ENCODE peak calls at places on chromosomes 3 and 15, in eight cellular contexts. One of them, this sample, is unnamed. For H3K36me3, the result is how much of the 10 kb centered on the place peaks cover.

GRCh38 chr3:42544492-42545283 is 37.1 kb downstream of the SEC22C start:
- DNase-seq in upper lobe of left lung: no peak
- DNase-seq in pancreas: peak
- DNase-seq in GM23338: no peak
- DNase-seq in Peyer's patch: peak
- DNase-seq in lower lobe of right lung: peak
- DNase-seq in brain microvascular endothelial cell: peak
- DNase-seq in adrenal gland: peak
- DNase-seq in this sample: no peak

GRCh38 chr15:78000089-78000926 is 77.2 kb downstream of the TBC1D2B start:
- DNase-seq in adrenal gland: peak
- DNase-seq in GM23338: peak
- DNase-seq in Peyer's patch: peak
- DNase-seq in lower lobe of right lung: peak
- DNase-seq in upper lobe of left lung: peak
- DNase-seq in pancreas: peak
- DNase-seq in brain microvascular endothelial cell: peak
- DNase-seq in this sample: peak

GRCh38 chr15:83692820-83693581 is 39.1 kb downstream of the ADAMTSL3 start:
- DNase-seq in Peyer's patch: no peak
- DNase-seq in lower lobe of right lung: no peak
- DNase-seq in adrenal gland: no peak
- DNase-seq in pancreas: no peak
- DNase-seq in GM23338: peak
- DNase-seq in brain microvascular endothelial cell: no peak
- DNase-seq in upper lobe of left lung: peak
- DNase-seq in this sample: no peak

GRCh38 chr15:98966036-98966787 is 41.4 kb downstream of the PGPEP1L start:
- DNase-seq in adrenal gland: no peak
- DNase-seq in upper lobe of left lung: no peak
- DNase-seq in Peyer's patch: no peak
- DNase-seq in pancreas: no peak
- DNase-seq in lower lobe of right lung: no peak
- DNase-seq in brain microvascular endothelial cell: no peak
- DNase-seq in GM23338: no peak
- DNase-seq in this sample: no peak

GRCh38 chr3:54822206-54822605 is 105.7 kb downstream of the LRTM1 start:
- DNase-seq in GM23338: no peak
- DNase-seq in upper lobe of left lung: no peak
- DNase-seq in lower lobe of right lung: no peak
- DNase-seq in pancreas: peak
- DNase-seq in brain microvascular endothelial cell: peak
- DNase-seq in Peyer's patch: no peak
- DNase-seq in adrenal gland: peak
- DNase-seq in this sample: no peak

GRCh38 chr15:58731756-58732535 is 17.6 kb downstream of the ADAM10 start:
- DNase-seq in brain microvascular endothelial cell: peak
- DNase-seq in adrenal gland: no peak
- DNase-seq in upper lobe of left lung: no peak
- DNase-seq in pancreas: no peak
- DNase-seq in Peyer's patch: no peak
- DNase-seq in GM23338: no peak
- DNase-seq in lower lobe of right lung: no peak
- DNase-seq in this sample: no peak

GRCh38 chr3:132536442-132537153 is 60.5 kb upstream of the ACKR4 start:
- DNase-seq in GM23338: no peak
- DNase-seq in lower lobe of right lung: no peak
- DNase-seq in upper lobe of left lung: no peak
- DNase-seq in adrenal gland: no peak
- DNase-seq in Peyer's patch: no peak
- DNase-seq in brain microvascular endothelial cell: no peak
- DNase-seq in pancreas: no peak
- DNase-seq in this sample: no peak

GRCh38 chr3:185687479-185687878 is 101.4 kb downstream of the SENP2 start:
- DNase-seq in upper lobe of left lung: no peak
- DNase-seq in pancreas: no peak
- DNase-seq in lower lobe of right lung: no peak
- DNase-seq in adrenal gland: no peak
- DNase-seq in brain microvascular endothelial cell: no peak
- DNase-seq in Peyer's patch: no peak
- DNase-seq in GM23338: no peak
- DNase-seq in this sample: no peak

GRCh38 chr3:30986551-30986950 is 92.1 kb upstream of the GADL1 start:
- DNase-seq in pancreas: no peak
- DNase-seq in lower lobe of right lung: no peak
- DNase-seq in upper lobe of left lung: no peak
- DNase-seq in Peyer's patch: no peak
- DNase-seq in GM23338: no peak
- DNase-seq in adrenal gland: no peak
- DNase-seq in brain microvascular endothelial cell: no peak
- DNase-seq in this sample: no peak

GRCh38 chr3:46098319-46098761 is 71.1 kb upstream of the XCR1 start:
- DNase-seq in Peyer's patch: peak
- DNase-seq in upper lobe of left lung: no peak
- DNase-seq in adrenal gland: peak
- DNase-seq in brain microvascular endothelial cell: peak
- DNase-seq in pancreas: no peak
- DNase-seq in GM23338: no peak
- DNase-seq in lower lobe of right lung: peak
- DNase-seq in this sample: no peak

GRCh38 chr15:72344602-72345001 is 24.6 kb upstream of the CELF6 start:
- DNase-seq in brain microvascular endothelial cell: no peak
- DNase-seq in pancreas: no peak
- DNase-seq in adrenal gland: no peak
- DNase-seq in GM23338: no peak
- DNase-seq in upper lobe of left lung: no peak
- DNase-seq in Peyer's patch: no peak
- DNase-seq in lower lobe of right lung: no peak
- DNase-seq in this sample: no peak

DNA sequence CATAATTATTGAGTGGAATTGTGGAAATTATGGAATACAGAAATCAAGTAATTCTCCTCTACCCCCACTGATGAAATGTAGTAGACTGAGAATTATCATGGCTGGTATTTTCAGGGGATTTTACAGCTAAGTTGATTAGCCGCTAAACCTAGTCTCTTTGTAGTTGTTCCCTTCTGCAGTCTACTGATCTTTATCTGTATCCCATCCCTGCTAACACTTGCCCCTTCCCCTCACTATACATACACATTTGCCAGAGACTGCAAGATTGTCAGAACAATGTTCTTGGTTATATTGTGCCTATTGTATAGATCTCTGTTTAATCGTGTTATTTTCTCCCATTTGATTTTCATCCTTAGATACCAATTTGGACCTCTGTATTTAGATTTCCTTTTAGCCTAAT is 86.8 kb downstream of the CDIN1 start:
- DNase-seq in Peyer's patch: no peak
- DNase-seq in pancreas: no peak
- DNase-seq in GM23338: no peak
- DNase-seq in adrenal gland: no peak
- DNase-seq in lower lobe of right lung: no peak
- DNase-seq in brain microvascular endothelial cell: no peak
- DNase-seq in upper lobe of left lung: no peak
- DNase-seq in this sample: no peak
- TF ChIP-seq CTCF in Peyer's patch: no peak
- TF ChIP-seq CTCF in pancreas: no peak
- TF ChIP-seq CTCF in GM23338: no peak
- TF ChIP-seq CTCF in adrenal gland: no peak
- TF ChIP-seq CTCF in lower lobe of right lung: no peak
- TF ChIP-seq CTCF in brain microvascular endothelial cell: no peak
- TF ChIP-seq CTCF in upper lobe of left lung: no peak
- TF ChIP-seq CTCF in this sample: no peak

DNA sequence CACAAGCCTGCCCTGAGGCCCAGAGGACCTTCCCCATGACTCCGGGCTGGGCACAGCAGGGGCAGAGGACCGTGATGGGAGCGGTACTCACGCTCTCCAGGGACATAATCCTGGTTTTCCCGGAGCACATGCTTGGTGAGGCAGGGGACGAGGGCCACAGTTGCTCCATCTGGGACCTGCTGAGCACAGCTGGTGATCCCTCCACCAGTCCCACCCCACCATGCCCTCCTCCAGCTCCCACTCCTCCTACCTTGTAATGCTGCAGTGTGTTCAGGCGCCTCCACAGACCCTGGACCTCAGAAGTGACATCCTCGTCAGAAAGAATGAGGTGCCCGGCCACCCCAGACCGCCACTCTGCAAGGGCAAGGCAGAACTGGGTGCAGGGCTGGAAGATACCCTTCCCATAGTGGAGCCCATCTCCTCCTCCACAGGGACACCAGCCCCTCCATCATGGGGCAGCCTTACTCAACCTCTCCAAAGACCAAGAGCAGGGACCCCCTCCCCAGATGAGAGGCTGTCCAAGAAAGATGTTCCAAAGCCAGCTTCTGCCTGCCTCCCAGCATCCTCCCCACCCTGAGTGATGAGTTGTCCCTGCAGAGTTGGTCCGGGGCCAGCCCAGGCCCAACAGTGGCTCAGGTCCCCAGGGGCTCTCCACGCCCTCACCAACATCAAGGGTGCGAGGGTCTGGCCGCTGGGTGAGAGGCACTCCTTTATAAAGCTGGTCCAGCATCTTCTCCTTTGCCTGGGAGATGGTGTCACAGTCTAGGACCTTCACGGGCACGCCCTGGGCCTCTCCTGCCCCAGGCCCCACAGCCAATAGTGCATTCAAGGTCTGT is 19.5 kb downstream of the PLXNB1 start:
- DNase-seq in adrenal gland: no peak
- DNase-seq in GM23338: no peak
- DNase-seq in lower lobe of right lung: peak
- DNase-seq in pancreas: peak
- DNase-seq in brain microvascular endothelial cell: no peak
- DNase-seq in upper lobe of left lung: peak
- DNase-seq in Peyer's patch: peak
- DNase-seq in this sample: no peak
- H3K36me3 ChIP-seq in adrenal gland: under half
- H3K36me3 ChIP-seq in GM23338: under half
- H3K36me3 ChIP-seq in lower lobe of right lung: half or more
- H3K36me3 ChIP-seq in pancreas: under half
- H3K36me3 ChIP-seq in brain microvascular endothelial cell: under half
- H3K36me3 ChIP-seq in upper lobe of left lung: half or more
- H3K36me3 ChIP-seq in Peyer's patch: under half
- H3K36me3 ChIP-seq in this sample: under half

DNA sequence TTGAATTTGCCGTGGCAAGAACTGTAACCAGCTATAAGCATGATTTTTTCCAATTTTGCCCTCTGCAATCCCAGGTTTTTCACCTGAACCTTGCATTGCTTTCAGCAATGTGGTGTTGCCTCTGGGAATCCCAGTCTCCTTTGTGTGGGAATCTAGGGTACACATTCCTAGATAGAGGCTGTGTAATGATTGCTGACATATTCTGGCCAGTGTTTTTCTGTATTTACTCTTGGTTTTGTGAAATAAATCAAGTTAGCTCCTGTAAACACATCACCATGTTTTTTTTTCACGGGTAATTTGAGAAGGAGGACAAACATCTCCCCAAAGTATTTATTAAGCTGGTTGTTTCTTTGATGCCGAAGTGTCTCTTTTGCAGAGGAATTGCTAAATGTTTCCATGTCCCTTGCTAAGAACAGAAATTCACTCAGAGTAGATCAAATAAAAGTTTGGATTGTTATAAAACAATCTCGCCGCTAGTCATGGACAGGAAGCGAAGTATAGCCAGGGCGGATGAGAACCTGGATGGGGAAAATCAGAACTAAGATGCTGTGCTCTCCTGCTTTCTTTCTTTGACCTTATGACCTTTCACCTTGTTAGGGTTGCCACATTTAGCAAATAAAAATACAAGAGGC is 1.2 kb downstream of the CFAP91 start:
- DNase-seq in Peyer's patch: no peak
- DNase-seq in adrenal gland: no peak
- DNase-seq in GM23338: no peak
- DNase-seq in lower lobe of right lung: no peak
- DNase-seq in pancreas: no peak
- DNase-seq in brain microvascular endothelial cell: no peak
- DNase-seq in upper lobe of left lung: no peak
- DNase-seq in this sample: peak
- H3K4me3 ChIP-seq in Peyer's patch: no peak
- H3K4me3 ChIP-seq in adrenal gland: no peak
- H3K4me3 ChIP-seq in GM23338: peak
- H3K4me3 ChIP-seq in lower lobe of right lung: peak
- H3K4me3 ChIP-seq in pancreas: no peak
- H3K4me3 ChIP-seq in brain microvascular endothelial cell: no peak
- H3K4me3 ChIP-seq in upper lobe of left lung: peak
- H3K4me3 ChIP-seq in this sample: no peak

GRCh38 chr15:40355976-40356585 is 1.9 kb upstream of the DISP2 start:
- DNase-seq in adrenal gland: no peak
- DNase-seq in pancreas: no peak
- DNase-seq in upper lobe of left lung: peak
- DNase-seq in GM23338: no peak
- DNase-seq in brain microvascular endothelial cell: no peak
- DNase-seq in lower lobe of right lung: no peak
- DNase-seq in Peyer's patch: no peak
- DNase-seq in this sample: no peak

GRCh38 chr15:40357246-40357645 is 773 bp upstream of the DISP2 start:
- DNase-seq in upper lobe of left lung: no peak
- DNase-seq in adrenal gland: no peak
- DNase-seq in lower lobe of right lung: no peak
- DNase-seq in pancreas: no peak
- DNase-seq in Peyer's patch: peak
- DNase-seq in GM23338: no peak
- DNase-seq in brain microvascular endothelial cell: no peak
- DNase-seq in this sample: no peak

GRCh38 chr15:40357723-40358491 is at the start of gene DISP2:
- DNase-seq in brain microvascular endothelial cell: peak
- DNase-seq in adrenal gland: peak
- DNase-seq in GM23338: peak
- DNase-seq in lower lobe of right lung: peak
- DNase-seq in Peyer's patch: peak
- DNase-seq in upper lobe of left lung: peak
- DNase-seq in pancreas: peak
- DNase-seq in this sample: peak

GRCh38 chr15:40360015-40360414 is 2.0 kb downstream of the DISP2 start:
- DNase-seq in Peyer's patch: no peak
- DNase-seq in brain microvascular endothelial cell: no peak
- DNase-seq in GM23338: no peak
- DNase-seq in upper lobe of left lung: no peak
- DNase-seq in adrenal gland: no peak
- DNase-seq in lower lobe of right lung: no peak
- DNase-seq in pancreas: no peak
- DNase-seq in this sample: no peak

DNA sequence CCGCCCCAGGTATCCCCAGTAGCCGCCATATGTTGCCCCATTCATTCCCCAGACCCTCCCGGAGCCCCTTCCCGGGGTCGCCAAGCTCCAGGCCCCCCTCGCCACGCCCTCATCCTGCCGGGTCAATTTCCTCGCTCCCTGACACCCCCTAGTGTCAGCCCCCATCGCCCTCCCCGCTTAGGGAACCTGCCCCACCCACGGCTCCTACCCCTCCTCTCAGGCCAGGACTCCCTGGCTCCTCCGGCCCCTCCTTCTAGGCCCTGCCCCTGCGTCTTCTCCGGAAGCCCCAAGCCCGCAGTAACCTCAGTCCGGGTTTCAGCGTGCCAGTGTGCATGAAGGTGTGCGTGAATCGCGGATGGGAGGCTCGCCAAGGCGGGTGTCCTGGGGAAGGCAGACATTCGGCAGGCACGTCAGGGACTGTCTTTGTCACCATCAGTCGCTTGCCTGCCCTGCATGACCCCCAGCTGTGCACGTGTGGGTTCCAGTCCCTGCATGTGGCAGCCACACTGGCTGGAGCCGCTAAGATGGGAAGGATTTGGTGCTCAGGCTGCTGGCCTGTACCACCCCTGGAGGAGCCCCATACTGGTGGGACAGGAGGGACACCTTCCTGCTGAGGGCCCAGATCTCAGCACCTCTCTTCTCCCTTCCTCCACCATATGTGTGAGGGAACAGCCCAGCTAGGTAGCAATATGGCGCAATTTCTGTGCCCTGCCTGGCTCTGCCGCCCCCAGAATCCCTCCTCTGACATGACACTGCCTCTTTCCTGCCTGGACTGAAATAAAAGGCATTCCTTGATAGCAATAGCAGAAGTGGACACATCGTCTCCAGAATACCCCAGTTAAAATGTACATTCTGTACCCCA is 704 bp downstream of the DISP2 start:
- DNase-seq in Peyer's patch: peak
- DNase-seq in GM23338: peak
- DNase-seq in adrenal gland: no peak
- DNase-seq in brain microvascular endothelial cell: no peak
- DNase-seq in lower lobe of right lung: no peak
- DNase-seq in pancreas: no peak
- DNase-seq in upper lobe of left lung: no peak
- DNase-seq in this sample: peak
- TF ChIP-seq CTCF in Peyer's patch: no peak
- TF ChIP-seq CTCF in GM23338: peak
- TF ChIP-seq CTCF in adrenal gland: no peak
- TF ChIP-seq CTCF in brain microvascular endothelial cell: peak
- TF ChIP-seq CTCF in lower lobe of right lung: peak
- TF ChIP-seq CTCF in pancreas: no peak
- TF ChIP-seq CTCF in upper lobe of left lung: no peak
- TF ChIP-seq CTCF in this sample: no peak

This sample was measured in Caco-2.